ENCODE peak calls at places on chromosomes 4 and X, in five cellular contexts. Y is heart left ventricle; Q is spleen; C is transverse colon; S is naive thymus-derived CD4-positive, alpha-beta T cell. E is an unnamed sample. For H3K27me3, the result is how much of the 10 kb centered on the place peaks cover.

GRCh38 chr4:166816901-166817300 is 417.4 kb downstream of the SPOCK3 start:
- DNase-seq in Y (no peak), Q (no peak), C (peak), S (no peak), E (no peak)

GRCh38 chrX:40148439-40149285 is 50.9 kb upstream of the BCOR start:
- DNase-seq in Y (no peak), Q (peak), C (peak), S (no peak), E (no peak)

GRCh38 chr4:110508827-110509446 is 33.0 kb downstream of the ENPEP start:
- DNase-seq in Y (no peak), Q (no peak), C (no peak), S (no peak), E (no peak)

GRCh38 chr4:122889726-122890125 is 32.7 kb downstream of the NUDT6 start:
- DNase-seq in Y (no peak), Q (no peak), C (peak), S (no peak), E (no peak)

GRCh38 chr4:187357861-187358260 is 634.2 kb upstream of the FAT1 start:
- DNase-seq in Y (no peak), Q (no peak), C (no peak), S (no peak), E (no peak)

GRCh38 chrX:77347572-77347971 is 99.6 kb upstream of the FGF16 start:
- DNase-seq in Y (no peak), Q (no peak), C (no peak), S (no peak), E (no peak)

GRCh38 chrX:35244088-35244741 is 301.6 kb downstream of the FAM47B start:
- DNase-seq in Y (no peak), Q (no peak), C (no peak), S (no peak), E (no peak)

GRCh38 chr4:22179124-22179874 is 230.7 kb upstream of the KCNIP4 start:
- DNase-seq in Y (no peak), Q (no peak), C (no peak), S (no peak), E (no peak)

GRCh38 chrX:118116308-118117068 is at the start of gene KLHL13:
- DNase-seq in Y (peak), Q (peak), C (peak), S (peak), E (peak)

GRCh38 chrX:69182818-69183375 is 17.6 kb upstream of the PJA1 start:
- DNase-seq in Y (no peak), Q (no peak), C (no peak), S (no peak), E (no peak)

GRCh38 chrX:121854614-121854911 is 807.2 kb downstream of the GLUD2 start:
- DNase-seq in Y (no peak), Q (no peak), C (no peak), S (no peak), E (no peak)

GRCh38 chrX:154804957-154805695 is at the start of gene MPP1:
- DNase-seq in Y (peak), Q (peak), C (peak), S (peak), E (peak)

GRCh38 chr4:75924309-75924708 is 16.5 kb downstream of the NAAA start:
- DNase-seq in Y (no peak), Q (no peak), C (no peak), S (no peak), E (no peak)

GRCh38 chrX:66098162-66098561 is 58.3 kb upstream of the VSIG4 start:
- DNase-seq in Y (no peak), Q (no peak), C (no peak), S (no peak), E (no peak)

GRCh38 chrX:150038977-150039599 is 100.8 kb upstream of the EOLA2 start:
- DNase-seq in Y (no peak), Q (no peak), C (no peak), S (no peak), E (no peak)

GRCh38 chr4:123260429-123261052 is 136.1 kb upstream of the SPRY1 start:
- DNase-seq in Y (no peak), Q (no peak), C (no peak), S (no peak), E (no peak)

GRCh38 chr4:56821394-56822263 is at the start of gene SPINK2:
- DNase-seq in Y (no peak), Q (peak), C (peak), S (peak), E (no peak)

GRCh38 chrX:41010188-41010846 is 74.9 kb upstream of the USP9X start:
- DNase-seq in Y (peak), Q (peak), C (peak), S (peak), E (peak)

GRCh38 chr4:85092536-85092935 is 126.0 kb upstream of the WDFY3 start:
- DNase-seq in Y (no peak), Q (no peak), C (no peak), S (no peak), E (no peak)

GRCh38 chr4:162075691-162076090 is 88.1 kb downstream of the FSTL5 start:
- DNase-seq in Y (no peak), Q (no peak), C (no peak), S (no peak), E (no peak)

GRCh38 chr4:67713531-67714247 is 12.7 kb upstream of the UBA6 start:
- DNase-seq in Y (no peak), Q (no peak), C (no peak), S (no peak), E (no peak)

GRCh38 chr4:175246941-175247340 is 328.8 kb downstream of the ADAM29 start:
- DNase-seq in Y (no peak), Q (no peak), C (no peak), S (no peak), E (no peak)

GRCh38 chr4:8741513-8742226 is 130.0 kb downstream of the HMX1 start:
- DNase-seq in Y (no peak), Q (peak), C (no peak), S (no peak), E (no peak)

GRCh38 chr4:77538574-77539157 is 67.0 kb upstream of the CXCL13 start:
- DNase-seq in Y (no peak), Q (no peak), C (no peak), S (no peak), E (no peak)

GRCh38 chr4:182770969-182771330 is 146.2 kb downstream of the DCTD start:
- DNase-seq in Y (no peak), Q (no peak), C (no peak), S (no peak), E (no peak)

GRCh38 chr4:25320374-25321172 is 8.0 kb downstream of the ZCCHC4 start:
- DNase-seq in Y (no peak), Q (no peak), C (no peak), S (no peak), E (peak)

GRCh38 chr4:87540176-87541058 is 11.2 kb upstream of the SPARCL1 start:
- DNase-seq in Y (no peak), Q (no peak), C (peak), S (no peak), E (no peak)

GRCh38 chr4:72484991-72485390 is 84.0 kb downstream of the ADAMTS3 start:
- DNase-seq in Y (no peak), Q (no peak), C (no peak), S (no peak), E (no peak)

GRCh38 chr4:4837316-4837715 is 22.1 kb upstream of the MSX1 start:
- DNase-seq in Y (no peak), Q (no peak), C (no peak), S (no peak), E (no peak)

GRCh38 chr4:133148690-133149363 is at the start of gene PCDH10:
- DNase-seq in Y (peak), Q (peak), C (peak), S (no peak), E (no peak)

GRCh38 chrX:71181558-71181909 is 36.9 kb downstream of the NLGN3 start:
- DNase-seq in Y (no peak), Q (no peak), C (peak), S (no peak), E (no peak)

GRCh38 chr4:99148545-99148944 is 4.4 kb upstream of the ADH4 start:
- DNase-seq in Y (no peak), Q (no peak), C (no peak), S (no peak), E (no peak)

GRCh38 chrX:77398341-77398740 is 48.8 kb upstream of the FGF16 start:
- DNase-seq in Y (no peak), Q (no peak), C (no peak), S (no peak), E (no peak)

GRCh38 chrX:129512409-129512808 is 10.9 kb downstream of the SMARCA1 start:
- DNase-seq in Y (no peak), Q (no peak), C (no peak), S (no peak), E (no peak)
- H3K4me3 ChIP-seq in Y (no peak), Q (no peak), C (no peak), S (no peak), E (no peak)

GRCh38 chr4:153787156-153787555 is 1.7 kb downstream of the SFRP2 start:
- DNase-seq in Y (no peak), Q (no peak), C (no peak), S (no peak), E (no peak)
- H3K27me3 ChIP-seq in Y (half or more), Q (half or more), C (half or more), S (under half), E (half or more)

GRCh38 chrX:20059467-20060128 is 57.1 kb downstream of the MAP7D2 start:
- DNase-seq in Y (no peak), Q (no peak), C (no peak), S (no peak), E (no peak)

GRCh38 chrX:20063716-20064351 is 52.9 kb downstream of the MAP7D2 start:
- DNase-seq in Y (no peak), Q (no peak), C (no peak), S (no peak), E (no peak)

GRCh38 chrX:20060961-20061868 is 55.5 kb downstream of the MAP7D2 start:
- DNase-seq in Y (no peak), Q (peak), C (peak), S (no peak), E (peak)

GRCh38 chrX:20063153-20063552 is 53.6 kb downstream of the MAP7D2 start:
- DNase-seq in Y (no peak), Q (no peak), C (no peak), S (no peak), E (no peak)

DNA sequence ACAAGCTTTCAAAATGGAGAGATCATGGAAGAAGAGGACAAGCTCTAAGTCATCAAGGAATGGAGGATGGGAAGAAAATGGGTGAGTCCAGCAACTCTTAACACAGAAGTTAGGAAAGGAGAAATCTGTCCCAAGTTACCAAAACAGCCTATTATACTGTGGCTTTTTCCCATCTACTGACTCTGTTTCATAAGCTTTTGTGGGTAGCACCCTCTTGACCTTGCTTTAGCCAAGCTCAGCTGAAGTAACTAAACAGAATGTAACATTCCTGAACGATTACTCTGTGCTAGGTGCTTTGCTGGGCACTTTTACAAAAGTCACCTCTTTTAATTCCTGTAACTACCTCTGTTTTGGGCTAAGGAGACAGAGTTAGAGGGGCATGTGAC is 54.8 kb downstream of the MAP7D2 start:
- DNase-seq in Y (no peak), Q (no peak), C (no peak), S (no peak), E (no peak)
- H3K4me3 ChIP-seq in Y (no peak), Q (no peak), C (no peak), S (no peak), E (no peak)

GRCh38 chr4:41635441-41635840 is 97.5 kb downstream of the LIMCH1 start:
- DNase-seq in Y (no peak), Q (no peak), C (no peak), S (no peak), E (no peak)
- H3K27me3 ChIP-seq in Y (under half), Q (under half), C (under half), S (under half), E (under half)

GRCh38 chr4:39367166-39367565 is 1.0 kb upstream of the RFC1 start:
- DNase-seq in Y (no peak), Q (no peak), C (no peak), S (no peak), E (no peak)

GRCh38 chr4:39363773-39364393 is 2.3 kb downstream of the RFC1 start:
- DNase-seq in Y (no peak), Q (no peak), C (no peak), S (no peak), E (no peak)

GRCh38 chr4:39365931-39366771 is at the start of gene RFC1:
- DNase-seq in Y (peak), Q (peak), C (peak), S (peak), E (peak)

GRCh38 chr4:39365360-39365759 is 802 bp downstream of the RFC1 start:
- DNase-seq in Y (no peak), Q (no peak), C (no peak), S (no peak), E (no peak)

GRCh38 chr4:39362827-39363226 is 3.3 kb downstream of the RFC1 start:
- DNase-seq in Y (no peak), Q (no peak), C (no peak), S (no peak), E (no peak)
- H3K4me3 ChIP-seq in Y (no peak), Q (no peak), C (no peak), S (no peak), E (no peak)

GRCh38 chr4:13492752-13493151 is 8.6 kb upstream of the RAB28 start:
- DNase-seq in Y (no peak), Q (no peak), C (no peak), S (no peak), E (peak)
- H3K27me3 ChIP-seq in Y (under half), Q (under half), C (under half), S (under half), E (under half)

GRCh38 chrX:50643525-50644137 is 170.4 kb downstream of the SHROOM4 start:
- DNase-seq in Y (peak), Q (no peak), C (no peak), S (no peak), E (no peak)
- H3K4me3 ChIP-seq in Y (peak), Q (no peak), C (no peak), S (no peak), E (no peak)

DNA sequence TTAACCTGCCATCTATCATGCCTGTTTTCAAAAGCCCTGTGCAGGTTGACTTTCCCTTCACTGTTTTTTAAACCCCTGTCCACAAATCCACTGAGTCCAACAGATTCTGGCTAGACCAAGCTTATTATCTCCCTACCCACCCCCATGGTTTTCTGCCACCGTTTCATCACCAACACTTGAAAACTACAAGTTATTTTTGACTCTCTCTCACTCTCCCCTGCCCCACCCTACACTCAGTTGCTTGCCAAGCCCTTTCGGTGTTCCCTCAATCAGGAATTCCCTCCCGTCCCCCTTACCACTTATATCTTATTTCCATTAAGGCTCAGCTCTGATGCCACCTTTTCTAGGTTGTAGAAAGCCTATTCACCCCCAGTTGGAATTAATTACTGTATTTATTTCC is 29.7 kb downstream of the ATG4A start:
- DNase-seq in Y (peak), Q (no peak), C (no peak), S (no peak), E (no peak)
- H3K27me3 ChIP-seq in Y (under half), Q (under half), C (under half), S (under half), E (under half)

GRCh38 chr4:31995943-31996901 is 1276.1 kb downstream of the PCDH7 start:
- DNase-seq in Y (no peak), Q (peak), C (no peak), S (no peak), E (no peak)
- H3K4me3 ChIP-seq in Y (no peak), Q (no peak), C (no peak), S (no peak), E (no peak)